ENCODE peak calls at places on chromosome 20, in four cellular contexts. B, H, S and T are unnamed samples.

GRCh38 chr20:48070961-48071645 is 285.8 kb upstream of the SULF2 start:
- DNase-seq in H (no peak), S (no peak), B (no peak), T (no peak)

GRCh38 chr20:33687370-33687915 is 1.3 kb upstream of the E2F1 start:
- DNase-seq in S (no peak), H (no peak), B (no peak), T (no peak)

GRCh38 chr20:49344975-49345374 is 67.1 kb upstream of the ZNFX1 start:
- DNase-seq in H (no peak), B (no peak), S (no peak), T (no peak)

GRCh38 chr20:34703573-34704176 is 469 bp upstream of the TP53INP2 start:
- DNase-seq in H (peak), B (no peak), S (no peak), T (peak)

GRCh38 chr20:31568773-31569162 is 36.3 kb upstream of the ID1 start:
- DNase-seq in B (no peak), S (no peak), H (no peak), T (no peak)

GRCh38 chr20:38997622-38998021 is 35.5 kb downstream of the DHX35 start:
- DNase-seq in S (no peak), H (no peak), B (peak), T (no peak)

GRCh38 chr20:57941121-57941522 is 231.3 kb upstream of the PMEPA1 start:
- DNase-seq in H (no peak), B (no peak), S (no peak), T (no peak)

GRCh38 chr20:41228858-41229257 is 88.7 kb downstream of the ZHX3 start:
- DNase-seq in B (no peak), H (no peak), S (no peak), T (no peak)

GRCh38 chr20:45223136-45223535 is 2.0 kb downstream of the SEMG2 start:
- DNase-seq in S (no peak), H (no peak), B (no peak), T (no peak)

GRCh38 chr20:50585214-50585613 is 75.0 kb downstream of the PTPN1 start:
- DNase-seq in B (no peak), S (no peak), H (no peak), T (no peak)

GRCh38 chr20:64052987-64053840 is 3.8 kb upstream of the SOX18 start:
- DNase-seq in H (peak), B (no peak), S (no peak), T (no peak)

GRCh38 chr20:64050261-64051032 is 1.0 kb upstream of the SOX18 start:
- DNase-seq in B (no peak), S (no peak), H (peak), T (no peak)

GRCh38 chr20:64052326-64052722 is 2.9 kb upstream of the SOX18 start:
- DNase-seq in S (no peak), B (no peak), H (no peak), T (no peak)

GRCh38 chr20:64051033-64051452 is 1.6 kb upstream of the SOX18 start:
- DNase-seq in S (no peak), H (no peak), B (no peak), T (no peak)

GRCh38 chr20:64051532-64052325 is 2.3 kb upstream of the SOX18 start:
- DNase-seq in B (no peak), H (no peak), S (no peak), T (no peak)
- TF ChIP-seq SUZ12 in B (no peak), H (no peak), S (no peak), T (no peak)

GRCh38 chr20:46250772-46251171 is 57.5 kb downstream of the CDH22 start:
- DNase-seq in B (no peak), S (no peak), H (no peak), T (no peak)
- TF ChIP-seq SUZ12 in B (no peak), S (no peak), H (no peak), T (no peak)

GRCh38 chr20:270517-270916 is 13.0 kb downstream of the DEFB132 start:
- DNase-seq in H (no peak), B (no peak), S (no peak), T (no peak)
- TF ChIP-seq SUZ12 in H (no peak), B (no peak), S (no peak), T (no peak)

GRCh38 chr20:44070139-44070900 is 116.7 kb downstream of the JPH2 start:
- DNase-seq in B (no peak), H (no peak), S (no peak), T (no peak)

GRCh38 chr20:44068311-44068710 is 118.7 kb downstream of the JPH2 start:
- DNase-seq in B (no peak), S (no peak), H (no peak), T (no peak)

GRCh38 chr20:44067650-44068081 is 119.3 kb downstream of the JPH2 start:
- DNase-seq in H (no peak), S (no peak), B (no peak), T (no peak)

GRCh38 chr20:44069203-44069931 is 117.6 kb downstream of the JPH2 start:
- DNase-seq in S (no peak), H (no peak), B (peak), T (no peak)

DNA sequence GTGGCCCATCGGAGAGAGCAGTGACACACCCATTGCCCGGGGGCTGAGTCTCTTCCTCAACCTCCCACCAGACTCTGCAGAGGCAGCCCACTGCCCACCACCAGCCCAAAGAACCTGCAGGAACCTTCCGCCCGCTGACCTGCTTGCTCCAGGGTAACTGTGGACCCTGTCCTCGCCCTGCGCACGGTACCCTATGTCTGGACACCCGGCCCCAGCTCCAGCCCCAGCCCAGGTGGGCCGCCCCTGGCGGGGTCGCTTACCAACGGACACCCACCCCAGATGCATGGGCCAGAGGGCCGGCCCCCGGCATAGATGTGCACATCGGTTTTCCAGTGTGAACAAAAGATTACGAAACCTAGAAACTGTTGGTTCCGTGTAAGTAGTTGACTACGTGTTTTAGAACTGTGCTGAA is 118.2 kb downstream of the JPH2 start:
- DNase-seq in B (no peak), S (no peak), H (no peak), T (no peak)
- TF ChIP-seq SUZ12 in B (no peak), S (no peak), H (no peak), T (no peak)

GRCh38 chr20:25195014-25195961 is at the start of gene ENTPD6:
- DNase-seq in H (peak), B (peak), S (peak), T (peak)

GRCh38 chr20:25196701-25197120 is 1.2 kb downstream of the ENTPD6 start:
- DNase-seq in S (no peak), B (no peak), H (no peak), T (peak)

GRCh38 chr20:25197173-25197869 is 1.8 kb downstream of the ENTPD6 start:
- DNase-seq in S (no peak), B (no peak), H (no peak), T (no peak)

GRCh38 chr20:25194333-25194972 is 1.1 kb upstream of the ENTPD6 start:
- DNase-seq in S (no peak), H (no peak), B (no peak), T (no peak)

GRCh38 chr20:25195962-25196700 is 619 bp downstream of the ENTPD6 start:
- DNase-seq in H (peak), S (no peak), B (no peak), T (peak)
- TF ChIP-seq SUZ12 in H (no peak), S (no peak), B (no peak), T (no peak)

GRCh38 chr20:5395932-5396727 is 79.4 kb upstream of the PROKR2 start:
- DNase-seq in B (no peak), H (no peak), S (no peak), T (no peak)
- TF ChIP-seq SUZ12 in B (no peak), H (no peak), S (no peak), T (no peak)

GRCh38 chr20:62236200-62236599 is 2.1 kb upstream of the OSBPL2 start:
- DNase-seq in S (no peak), B (no peak), H (no peak), T (no peak)
- TF ChIP-seq SUZ12 in S (no peak), B (no peak), H (no peak), T (no peak)

GRCh38 chr20:7493311-7493710 is 446.9 kb downstream of the HAO1 start:
- DNase-seq in H (no peak), S (no peak), B (no peak), T (no peak)

GRCh38 chr20:7497985-7498384 is 442.3 kb downstream of the HAO1 start:
- DNase-seq in S (no peak), H (no peak), B (no peak), T (no peak)

GRCh38 chr20:7500362-7500761 is 439.9 kb downstream of the HAO1 start:
- DNase-seq in B (no peak), S (no peak), H (no peak), T (no peak)

GRCh38 chr20:7499201-7499600 is 441.1 kb downstream of the HAO1 start:
- DNase-seq in B (no peak), S (no peak), H (no peak), T (no peak)

DNA sequence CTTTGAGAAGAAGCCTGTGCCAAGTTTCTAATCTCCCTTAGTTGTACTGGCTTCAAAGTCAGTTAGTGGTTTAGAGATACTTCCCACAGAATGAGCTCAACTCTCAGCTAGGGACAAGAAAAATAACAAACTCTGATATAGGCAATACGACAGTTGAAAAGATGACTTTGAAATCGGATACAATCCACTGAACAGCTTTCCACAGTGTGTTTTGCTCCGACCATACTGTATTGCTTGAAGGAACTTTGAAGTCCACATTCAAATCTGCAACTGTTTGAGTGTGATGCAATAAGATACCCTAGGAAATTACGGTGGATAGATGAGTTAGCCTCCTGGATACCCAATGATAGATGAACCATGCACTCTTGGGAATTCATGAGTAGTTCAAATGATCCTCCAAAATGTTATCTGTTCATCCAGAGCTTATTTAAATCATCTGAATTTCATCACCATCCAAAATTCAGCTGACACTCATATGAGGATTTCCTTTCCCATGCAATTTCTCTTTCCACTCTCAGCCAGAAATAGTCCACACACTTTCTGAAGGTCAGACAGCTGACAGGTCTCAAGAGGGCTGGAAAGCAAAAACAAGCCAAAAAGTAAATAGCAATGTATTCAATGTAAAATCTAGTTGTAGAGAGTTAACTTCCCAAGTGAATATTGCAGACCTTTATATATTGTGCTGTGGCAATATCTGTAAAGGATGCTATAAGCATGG is 443.7 kb downstream of the HAO1 start:
- DNase-seq in S (no peak), H (no peak), B (no peak), T (no peak)
- TF ChIP-seq SUZ12 in S (no peak), H (no peak), B (no peak), T (no peak)

DNA sequence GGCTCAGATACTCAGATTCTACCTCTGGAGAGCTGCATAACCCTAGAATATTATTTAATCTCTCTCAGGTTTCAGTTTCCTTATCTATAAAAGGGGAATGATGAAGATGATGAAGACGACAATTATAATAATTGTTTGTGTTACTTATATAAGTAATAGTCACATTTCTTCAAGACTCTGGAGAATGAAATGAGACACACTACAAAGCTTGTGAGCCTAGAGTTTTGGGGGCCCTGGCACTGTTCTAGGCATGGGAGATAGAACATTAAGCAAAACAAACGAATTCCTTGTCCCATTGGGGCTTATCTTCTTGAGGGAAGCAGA is 5.4 kb upstream of the ZNF217 start:
- DNase-seq in H (no peak), B (no peak), S (no peak), T (no peak)
- TF ChIP-seq SUZ12 in H (no peak), B (no peak), S (no peak), T (no peak)